ENCODE peak calls at places on chromosome 4, in seven cellular contexts. R is CD4-positive, CD25-positive, alpha-beta regulatory T cell; A is Peyer's patch; C is uterus; D is mesendoderm; N is gastrocnemius medialis; S is fibroblast of lung. K is an unnamed sample. For H3K4me1, the result is how much of the 10 kb centered on the place peaks cover.

GRCh38 chr4:117164338-117164737 is 79.0 kb upstream of the TRAM1L1 start:
- DNase-seq in C (no peak), N (no peak), A (no peak), R (no peak), S (no peak), D (peak), K (no peak)

GRCh38 chr4:16894406-16894805 is 4.0 kb downstream of the LDB2 start:
- DNase-seq in C (no peak), A (no peak), R (no peak), N (no peak), D (peak), S (peak), K (no peak)

GRCh38 chr4:88366460-88366859 is 12.2 kb upstream of the HERC6 start:
- DNase-seq in D (no peak), S (no peak), N (no peak), A (no peak), C (no peak), R (no peak), K (no peak)

GRCh38 chr4:3215256-3215655 is 33.7 kb upstream of the MSANTD1 start:
- DNase-seq in N (peak), A (no peak), C (no peak), S (no peak), D (no peak), R (no peak), K (no peak)

GRCh38 chr4:54096563-54096962 is 3.4 kb upstream of the GSX2 start:
- DNase-seq in N (no peak), C (no peak), S (no peak), R (no peak), A (no peak), D (no peak), K (no peak)

GRCh38 chr4:158622251-158622650 is 49.4 kb downstream of the C4orf46 start:
- DNase-seq in A (no peak), R (no peak), C (no peak), D (no peak), N (no peak), S (peak), K (no peak)

GRCh38 chr4:99300934-99301333 is 10.1 kb upstream of the ADH1A start:
- DNase-seq in D (no peak), A (peak), C (peak), N (peak), R (no peak), S (peak), K (peak)

GRCh38 chr4:56468097-56468422 is 643 bp downstream of the SRP72 start:
- DNase-seq in R (peak), A (peak), D (peak), S (peak), N (no peak), C (no peak), K (peak)

GRCh38 chr4:73067971-73068394 is 1.5 kb downstream of the COX18 start:
- DNase-seq in N (no peak), D (no peak), C (no peak), A (no peak), R (no peak), S (peak), K (peak)

GRCh38 chr4:75054089-75054488 is 121.2 kb downstream of the PARM1 start:
- DNase-seq in D (no peak), A (no peak), R (no peak), S (no peak), C (no peak), N (no peak), K (no peak)

GRCh38 chr4:37845201-37845600 is 18.7 kb downstream of the PGM2 start:
- DNase-seq in D (no peak), R (no peak), S (no peak), C (no peak), N (no peak), A (no peak), K (no peak)

GRCh38 chr4:184370711-184371389 is 103.5 kb downstream of the IRF2 start:
- DNase-seq in D (no peak), C (no peak), N (no peak), S (peak), A (no peak), R (no peak), K (no peak)

GRCh38 chr4:37653601-37654000 is 32.6 kb downstream of the RELL1 start:
- DNase-seq in N (no peak), A (no peak), S (no peak), C (no peak), D (peak), R (no peak), K (no peak)

GRCh38 chr4:96407651-96408342 is 567.9 kb downstream of the PDHA2 start:
- DNase-seq in R (no peak), D (no peak), A (no peak), N (no peak), S (peak), C (no peak), K (no peak)

GRCh38 chr4:110275871-110276270 is 77.5 kb upstream of the ELOVL6 start:
- DNase-seq in N (no peak), R (no peak), D (no peak), S (peak), A (no peak), C (no peak), K (peak)

GRCh38 chr4:129378346-129378745 is 282.4 kb downstream of the C4orf33 start:
- DNase-seq in D (no peak), A (no peak), S (no peak), R (no peak), C (no peak), N (no peak), K (no peak)

GRCh38 chr4:73864365-73864764 is 4.8 kb upstream of the CXCL1 start:
- DNase-seq in N (no peak), D (peak), R (no peak), C (no peak), S (no peak), A (no peak), K (peak)

GRCh38 chr4:121934635-121935034 is 17.2 kb downstream of the TRPC3 start:
- DNase-seq in S (no peak), D (no peak), C (no peak), N (no peak), A (no peak), R (no peak), K (no peak)

GRCh38 chr4:110003401-110004187 is 90.9 kb downstream of the EGF start:
- DNase-seq in S (no peak), C (no peak), R (no peak), N (no peak), A (no peak), D (no peak), K (no peak)

GRCh38 chr4:3340703-3341088 is 47.9 kb downstream of the RGS12 start:
- DNase-seq in A (no peak), D (no peak), C (no peak), S (no peak), R (no peak), N (peak), K (peak)

GRCh38 chr4:61408163-61408562 is 208.0 kb downstream of the ADGRL3 start:
- DNase-seq in N (no peak), S (no peak), A (no peak), C (no peak), D (peak), R (no peak), K (no peak)

GRCh38 chr4:168907119-168907698 is 102.8 kb downstream of the CBR4 start:
- DNase-seq in N (no peak), D (no peak), R (no peak), S (peak), C (no peak), A (no peak), K (no peak)

GRCh38 chr4:123479944-123480343 is 83.3 kb downstream of the SPRY1 start:
- DNase-seq in C (no peak), N (no peak), R (no peak), A (no peak), D (no peak), S (no peak), K (peak)

GRCh38 chr4:21710212-21710843 is 238.2 kb downstream of the KCNIP4 start:
- DNase-seq in N (no peak), A (no peak), C (no peak), D (no peak), S (no peak), R (no peak), K (no peak)

GRCh38 chr4:141587897-141588296 is 48.5 kb upstream of the IL15 start:
- DNase-seq in C (no peak), N (no peak), A (no peak), D (no peak), R (no peak), S (peak), K (peak)

GRCh38 chr4:5932021-5932553 is 39.2 kb upstream of the CRMP1 start:
- DNase-seq in A (no peak), R (no peak), S (no peak), N (no peak), D (no peak), C (no peak), K (no peak)

GRCh38 chr4:138916763-138917162 is 98.8 kb upstream of the NOCT start:
- DNase-seq in A (no peak), R (no peak), N (no peak), C (no peak), S (no peak), D (no peak), K (no peak)

GRCh38 chr4:8913858-8914460 is 42.3 kb upstream of the HMX1 start:
- DNase-seq in A (no peak), S (no peak), C (no peak), N (no peak), R (no peak), D (no peak), K (no peak)

GRCh38 chr4:153018716-153019115 is 82.6 kb downstream of the FHDC1 start:
- DNase-seq in C (no peak), S (no peak), R (no peak), A (no peak), D (no peak), N (no peak), K (no peak)

GRCh38 chr4:1754336-1754735 is 33.0 kb downstream of the TACC3 start:
- DNase-seq in A (no peak), D (no peak), S (no peak), N (no peak), C (no peak), R (no peak), K (no peak)

GRCh38 chr4:1753692-1754311 is 32.5 kb downstream of the TACC3 start:
- DNase-seq in D (no peak), C (no peak), S (no peak), R (no peak), A (no peak), N (no peak), K (no peak)

GRCh38 chr4:1751919-1752283 is 30.6 kb downstream of the TACC3 start:
- DNase-seq in D (no peak), C (no peak), A (no peak), S (no peak), R (no peak), N (no peak), K (no peak)

GRCh38 chr4:1752284-1753041 is 31.1 kb downstream of the TACC3 start:
- DNase-seq in S (no peak), C (no peak), D (peak), A (no peak), R (no peak), N (no peak), K (no peak)

DNA sequence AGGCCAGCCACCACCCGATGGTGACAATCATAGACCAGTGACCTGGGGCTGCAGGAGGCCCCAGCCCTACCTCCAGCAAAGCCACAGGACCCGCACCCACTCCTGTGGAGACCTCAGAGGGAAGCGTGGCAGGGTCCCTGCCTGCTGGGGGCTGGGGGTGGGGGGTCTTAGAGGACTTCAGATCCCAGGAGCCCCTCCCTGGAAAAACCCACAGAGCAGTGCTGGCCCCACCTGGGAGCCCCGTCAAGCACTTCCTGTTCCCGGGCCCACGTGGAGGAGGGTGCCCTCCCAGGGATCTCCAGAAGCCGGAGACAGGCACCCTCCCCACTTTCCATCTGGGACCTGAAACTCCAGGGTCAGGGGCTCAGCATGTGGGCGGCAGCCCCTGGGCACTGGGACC is 31.9 kb downstream of the TACC3 start:
- DNase-seq in D (no peak), R (no peak), C (no peak), S (no peak), A (no peak), N (no peak), K (no peak)
- H3K4me1 ChIP-seq in D (under half), R (under half), C (under half), S (under half), A (under half), N (under half), K (under half)

GRCh38 chr4:40306991-40307390 is 28.1 kb upstream of the CHRNA9 start:
- DNase-seq in N (no peak), A (peak), D (no peak), R (no peak), S (no peak), C (no peak), K (no peak)

GRCh38 chr4:40307627-40308497 is 27.3 kb upstream of the CHRNA9 start:
- DNase-seq in C (no peak), N (peak), D (peak), S (no peak), A (peak), R (peak), K (no peak)

GRCh38 chr4:40303751-40304150 is 31.4 kb upstream of the CHRNA9 start:
- DNase-seq in R (no peak), S (no peak), N (no peak), C (no peak), D (no peak), A (no peak), K (no peak)

GRCh38 chr4:40306203-40306602 is 28.9 kb upstream of the CHRNA9 start:
- DNase-seq in D (no peak), R (no peak), A (no peak), C (no peak), S (no peak), N (no peak), K (no peak)

GRCh38 chr4:40305329-40306193 is 29.6 kb upstream of the CHRNA9 start:
- DNase-seq in N (no peak), D (no peak), A (peak), R (no peak), C (no peak), S (no peak), K (no peak)
- H3K4me1 ChIP-seq in N (under half), D (under half), A (under half), R (half or more), C (under half), S (under half), K (under half)

DNA sequence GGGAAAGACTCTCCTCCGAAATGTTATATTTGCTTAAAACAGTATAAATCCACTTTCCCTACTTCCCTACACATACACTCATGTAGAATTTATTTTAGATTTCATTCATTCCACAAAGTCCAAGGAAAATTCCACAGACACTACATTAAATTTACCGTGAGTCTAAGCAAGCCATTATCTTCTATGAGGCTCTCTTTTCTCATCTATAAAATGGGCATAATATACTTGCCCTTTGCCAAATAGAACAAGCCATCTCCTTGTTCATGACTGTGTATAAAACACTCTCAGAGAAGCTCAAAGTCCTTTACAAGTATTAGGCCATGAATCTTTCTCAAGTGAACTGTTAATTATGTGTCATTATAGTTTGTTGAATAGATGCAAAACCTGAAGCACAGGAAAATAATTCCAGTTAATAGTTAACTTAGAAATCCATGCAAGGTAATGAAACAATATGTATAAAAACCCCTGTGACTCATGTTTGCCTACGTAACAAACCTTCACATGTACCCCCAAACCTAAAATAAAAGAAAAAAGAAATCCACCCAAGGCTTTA is 10.7 kb downstream of the TEC start:
- DNase-seq in A (no peak), N (no peak), C (no peak), R (no peak), S (no peak), D (no peak), K (no peak)
- H3K4me1 ChIP-seq in A (under half), N (under half), C (under half), R (under half), S (under half), D (under half), K (under half)

GRCh38 chr4:113643505-113643904 is 118.0 kb downstream of the CAMK2D start:
- DNase-seq in A (no peak), D (no peak), R (no peak), C (no peak), S (no peak), N (no peak), K (no peak)

GRCh38 chr4:113644398-113644797 is 117.1 kb downstream of the CAMK2D start:
- DNase-seq in R (no peak), S (no peak), D (no peak), C (no peak), A (no peak), N (no peak), K (no peak)

GRCh38 chr4:113646456-113646809 is 115.1 kb downstream of the CAMK2D start:
- DNase-seq in N (peak), S (peak), D (peak), A (no peak), R (no peak), C (no peak), K (no peak)

GRCh38 chr4:113645288-113645687 is 116.2 kb downstream of the CAMK2D start:
- DNase-seq in S (no peak), D (no peak), A (no peak), R (no peak), C (no peak), N (no peak), K (no peak)

DNA sequence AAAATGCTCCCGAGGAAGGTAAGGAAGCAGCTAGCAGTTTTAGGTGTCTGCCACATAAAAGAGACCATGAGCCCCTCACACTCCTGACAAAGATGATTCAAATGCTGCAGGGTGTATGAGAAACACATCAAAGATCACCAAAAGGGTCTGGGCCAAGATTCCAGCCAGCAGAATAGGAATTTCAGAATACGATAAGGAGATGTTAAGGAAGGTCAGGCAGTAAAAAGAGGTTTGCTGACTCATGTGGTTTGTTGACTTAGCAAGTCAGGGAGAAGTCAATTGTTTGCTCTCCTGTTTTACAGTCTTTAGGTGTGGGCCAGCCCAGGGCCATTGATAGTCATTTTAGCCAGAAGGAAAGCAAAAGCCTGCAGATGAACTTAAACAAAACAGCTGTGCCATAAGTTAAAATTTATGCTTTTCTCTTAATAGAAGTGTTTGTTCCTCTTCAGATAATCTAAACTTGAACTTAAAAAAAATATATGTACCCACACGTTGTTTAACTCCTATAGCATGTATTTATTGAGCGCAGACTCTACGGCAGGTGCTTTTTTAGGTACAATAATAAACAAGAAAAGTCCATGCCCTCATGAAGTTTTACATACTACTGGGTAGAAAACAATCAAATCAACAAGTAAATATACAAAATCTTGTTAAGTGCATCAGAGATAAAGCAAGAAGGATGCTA is 115.6 kb downstream of the CAMK2D start:
- DNase-seq in D (peak), S (peak), A (no peak), R (no peak), N (no peak), C (no peak), K (peak)
- H3K4me1 ChIP-seq in D (under half), S (under half), A (under half), R (under half), N (under half), C (under half), K (under half)

DNA sequence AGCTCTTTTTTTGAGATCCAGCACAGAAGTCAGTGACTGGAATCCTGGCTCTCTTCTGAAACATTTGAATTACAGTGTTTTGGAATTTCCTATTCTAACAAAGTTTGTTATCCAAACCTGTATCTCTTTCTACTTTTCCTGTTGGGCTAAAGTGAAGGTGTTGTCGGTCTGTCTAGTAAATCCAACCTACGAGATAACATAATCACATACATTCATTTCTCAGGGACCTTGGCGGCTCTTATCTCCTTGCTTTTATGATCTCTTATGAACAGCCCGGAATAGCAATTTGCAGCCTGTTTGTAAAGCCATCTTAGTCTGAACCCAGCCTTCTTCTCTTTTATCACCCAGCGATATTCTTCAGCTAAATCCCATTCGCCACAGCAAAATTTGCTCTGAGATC is 14.5 kb downstream of the PPARGC1A start:
- DNase-seq in C (no peak), N (no peak), D (no peak), S (no peak), R (no peak), A (no peak), K (no peak)
- H3K4me1 ChIP-seq in C (under half), N (under half), D (under half), S (under half), R (under half), A (under half), K (under half)

GRCh38 chr4:69831270-69831627 is 28.7 kb downstream of the SULT1E1 start:
- DNase-seq in N (no peak), D (no peak), R (no peak), C (no peak), S (no peak), A (no peak), K (no peak)

GRCh38 chr4:69832326-69833030 is 27.5 kb downstream of the SULT1E1 start:
- DNase-seq in N (no peak), A (no peak), R (no peak), S (no peak), D (peak), C (no peak), K (no peak)

GRCh38 chr4:69829678-69830077 is 30.3 kb downstream of the SULT1E1 start:
- DNase-seq in C (no peak), A (no peak), S (no peak), D (no peak), R (no peak), N (no peak), K (no peak)

GRCh38 chr4:69831646-69832325 is 28.2 kb downstream of the SULT1E1 start:
- DNase-seq in S (no peak), A (no peak), D (peak), C (no peak), N (peak), R (no peak), K (no peak)

GRCh38 chr4:69830529-69831269 is 29.2 kb downstream of the SULT1E1 start:
- DNase-seq in D (peak), A (no peak), N (no peak), R (no peak), S (peak), C (no peak), K (peak)
- H3K4me1 ChIP-seq in D (under half), A (under half), N (under half), R (under half), S (under half), C (under half), K (under half)